ENCODE peak calls at places on chromosomes 13 and 19, in four cellular contexts. D is NCI-H1092; O is activated CD4-positive, alpha-beta T cell treated with anti-CD3 and anti-CD28 coated beads, Interleukin-2, amount 50 U/mL, for 4 hours; V is ACHN. I is an unnamed sample.

GRCh38 chr13:77042566-77043177 is 15.7 kb upstream of the FBXL3 start:
- DNase-seq in D (no peak), O (no peak), V (no peak), I (no peak)

GRCh38 chr19:29831686-29832085 is 19.9 kb downstream of the CCNE1 start:
- DNase-seq in D (no peak), O (no peak), V (no peak), I (no peak)

GRCh38 chr13:34842466-34842865 is 99.6 kb upstream of the NBEA start:
- DNase-seq in D (no peak), O (no peak), V (no peak), I (no peak)

GRCh38 chr19:3708207-3708931 is at the start of gene TJP3:
- DNase-seq in D (no peak), O (no peak), V (no peak), I (no peak)

GRCh38 chr13:38395505-38395803 is 45.8 kb downstream of the UFM1 start:
- DNase-seq in D (no peak), O (no peak), V (no peak), I (no peak)

GRCh38 chr13:112880976-112881540 is 88.0 kb upstream of the MCF2L start:
- DNase-seq in D (no peak), O (no peak), V (no peak), I (no peak)

GRCh38 chr19:10293637-10294367 is 4.0 kb downstream of the ICAM5 start:
- DNase-seq in D (no peak), O (no peak), V (no peak), I (no peak)

GRCh38 chr19:29758863-29759262 is 43.8 kb upstream of the C19orf12 start:
- DNase-seq in D (no peak), O (no peak), V (no peak), I (no peak)

GRCh38 chr13:79631260-79631659 is 150.3 kb downstream of the NDFIP2 start:
- DNase-seq in D (no peak), O (no peak), V (peak), I (peak)

GRCh38 chr19:43552616-43553015 is 19.6 kb downstream of the ZNF575 start:
- DNase-seq in D (no peak), O (no peak), V (no peak), I (no peak)

I was measured in COLO829.